ENCODE peak calls at places on chromosomes 13 and 19, in ten cellular contexts. One of them, this sample, is unnamed.

GRCh38 chr13:45626731-45627374 is 11.3 kb upstream of the ERICH6B start:
- DNase-seq in tibial artery: no peak
- DNase-seq in left ventricle myocardium inferior: no peak
- DNase-seq in fibroblast of lung: no peak
- DNase-seq in PC-3: peak
- DNase-seq in H1: no peak
- DNase-seq in breast epithelium: no peak
- DNase-seq in left lung: no peak
- DNase-seq in HL-60: no peak
- DNase-seq in A549: no peak
- DNase-seq in this sample: no peak

GRCh38 chr13:22285867-22286632 is 615.2 kb downstream of the FGF9 start:
- DNase-seq in tibial artery: no peak
- DNase-seq in left ventricle myocardium inferior: no peak
- DNase-seq in fibroblast of lung: no peak
- DNase-seq in PC-3: no peak
- DNase-seq in H1: no peak
- DNase-seq in breast epithelium: no peak
- DNase-seq in left lung: no peak
- DNase-seq in HL-60: no peak
- DNase-seq in A549: no peak
- DNase-seq in this sample: no peak

GRCh38 chr13:100506154-100506553 is 82.4 kb downstream of the GGACT start:
- DNase-seq in tibial artery: no peak
- DNase-seq in left ventricle myocardium inferior: no peak
- DNase-seq in fibroblast of lung: no peak
- DNase-seq in PC-3: no peak
- DNase-seq in H1: no peak
- DNase-seq in breast epithelium: no peak
- DNase-seq in left lung: no peak
- DNase-seq in HL-60: no peak
- DNase-seq in A549: no peak
- DNase-seq in this sample: no peak

GRCh38 chr19:14425696-14426138 is 6.6 kb upstream of the DDX39A start:
- DNase-seq in tibial artery: no peak
- DNase-seq in left ventricle myocardium inferior: no peak
- DNase-seq in fibroblast of lung: peak
- DNase-seq in PC-3: no peak
- DNase-seq in H1: no peak
- DNase-seq in breast epithelium: no peak
- DNase-seq in left lung: no peak
- DNase-seq in HL-60: no peak
- DNase-seq in A549: no peak
- DNase-seq in this sample: no peak

GRCh38 chr19:46789371-46789770 is 977 bp upstream of the SLC1A5 start:
- DNase-seq in tibial artery: no peak
- DNase-seq in left ventricle myocardium inferior: no peak
- DNase-seq in fibroblast of lung: no peak
- DNase-seq in PC-3: no peak
- DNase-seq in H1: no peak
- DNase-seq in breast epithelium: no peak
- DNase-seq in left lung: no peak
- DNase-seq in HL-60: no peak
- DNase-seq in A549: no peak
- DNase-seq in this sample: no peak

GRCh38 chr19:28289294-28290063 is 923.5 kb downstream of the UQCRFS1 start:
- DNase-seq in tibial artery: no peak
- DNase-seq in left ventricle myocardium inferior: no peak
- DNase-seq in fibroblast of lung: no peak
- DNase-seq in PC-3: no peak
- DNase-seq in H1: no peak
- DNase-seq in breast epithelium: no peak
- DNase-seq in left lung: no peak
- DNase-seq in HL-60: no peak
- DNase-seq in A549: no peak
- DNase-seq in this sample: no peak

GRCh38 chr13:62185631-62186256 is 770.1 kb upstream of the PCDH20 start:
- DNase-seq in tibial artery: no peak
- DNase-seq in left ventricle myocardium inferior: no peak
- DNase-seq in fibroblast of lung: no peak
- DNase-seq in PC-3: no peak
- DNase-seq in H1: peak
- DNase-seq in breast epithelium: no peak
- DNase-seq in left lung: no peak
- DNase-seq in HL-60: no peak
- DNase-seq in A549: no peak
- DNase-seq in this sample: no peak

GRCh38 chr13:106533101-106533939 is 2.1 kb downstream of the EFNB2 start:
- DNase-seq in tibial artery: peak
- DNase-seq in left ventricle myocardium inferior: peak
- DNase-seq in fibroblast of lung: peak
- DNase-seq in PC-3: peak
- DNase-seq in H1: no peak
- DNase-seq in breast epithelium: peak
- DNase-seq in left lung: peak
- DNase-seq in HL-60: no peak
- DNase-seq in A549: peak
- DNase-seq in this sample: peak

GRCh38 chr13:37109080-37109678 is 3.7 kb upstream of the CSNK1A1L start:
- DNase-seq in tibial artery: no peak
- DNase-seq in left ventricle myocardium inferior: no peak
- DNase-seq in fibroblast of lung: peak
- DNase-seq in PC-3: peak
- DNase-seq in H1: no peak
- DNase-seq in breast epithelium: no peak
- DNase-seq in left lung: no peak
- DNase-seq in HL-60: no peak
- DNase-seq in A549: no peak
- DNase-seq in this sample: no peak

GRCh38 chr13:111521030-111521429 is 200.6 kb downstream of the TEX29 start:
- DNase-seq in tibial artery: peak
- DNase-seq in left ventricle myocardium inferior: no peak
- DNase-seq in fibroblast of lung: no peak
- DNase-seq in PC-3: no peak
- DNase-seq in H1: no peak
- DNase-seq in breast epithelium: peak
- DNase-seq in left lung: peak
- DNase-seq in HL-60: no peak
- DNase-seq in A549: no peak
- DNase-seq in this sample: no peak

GRCh38 chr19:18596752-18597157 is 8.2 kb downstream of the REX1BD start:
- DNase-seq in tibial artery: peak
- DNase-seq in left ventricle myocardium inferior: peak
- DNase-seq in fibroblast of lung: peak
- DNase-seq in PC-3: peak
- DNase-seq in H1: no peak
- DNase-seq in breast epithelium: no peak
- DNase-seq in left lung: peak
- DNase-seq in HL-60: no peak
- DNase-seq in A549: no peak
- DNase-seq in this sample: no peak

GRCh38 chr13:95447766-95448165 is 104.8 kb upstream of the CLDN10 start:
- DNase-seq in tibial artery: no peak
- DNase-seq in left ventricle myocardium inferior: no peak
- DNase-seq in fibroblast of lung: no peak
- DNase-seq in PC-3: no peak
- DNase-seq in H1: no peak
- DNase-seq in breast epithelium: no peak
- DNase-seq in left lung: peak
- DNase-seq in HL-60: no peak
- DNase-seq in A549: no peak
- DNase-seq in this sample: no peak

GRCh38 chr19:7673995-7674667 is 2.8 kb upstream of the MCEMP1 start:
- DNase-seq in tibial artery: peak
- DNase-seq in left ventricle myocardium inferior: peak
- DNase-seq in fibroblast of lung: peak
- DNase-seq in PC-3: peak
- DNase-seq in H1: no peak
- DNase-seq in breast epithelium: no peak
- DNase-seq in left lung: peak
- DNase-seq in HL-60: peak
- DNase-seq in A549: peak
- DNase-seq in this sample: peak

GRCh38 chr13:61965756-61966155 is 550.1 kb upstream of the PCDH20 start:
- DNase-seq in tibial artery: no peak
- DNase-seq in left ventricle myocardium inferior: no peak
- DNase-seq in fibroblast of lung: no peak
- DNase-seq in PC-3: no peak
- DNase-seq in H1: no peak
- DNase-seq in breast epithelium: no peak
- DNase-seq in left lung: no peak
- DNase-seq in HL-60: no peak
- DNase-seq in A549: no peak
- DNase-seq in this sample: no peak

GRCh38 chr13:69291292-69291906 is 816.2 kb upstream of the ATXN8OS start:
- DNase-seq in tibial artery: no peak
- DNase-seq in left ventricle myocardium inferior: no peak
- DNase-seq in fibroblast of lung: no peak
- DNase-seq in PC-3: no peak
- DNase-seq in H1: no peak
- DNase-seq in breast epithelium: no peak
- DNase-seq in left lung: no peak
- DNase-seq in HL-60: no peak
- DNase-seq in A549: no peak
- DNase-seq in this sample: no peak

GRCh38 chr19:18205180-18205915 is 1.5 kb upstream of the RAB3A start:
- DNase-seq in tibial artery: peak
- DNase-seq in left ventricle myocardium inferior: peak
- DNase-seq in fibroblast of lung: peak
- DNase-seq in PC-3: peak
- DNase-seq in H1: no peak
- DNase-seq in breast epithelium: peak
- DNase-seq in left lung: peak
- DNase-seq in HL-60: no peak
- DNase-seq in A549: no peak
- DNase-seq in this sample: peak

GRCh38 chr13:36413161-36413560 is 19.1 kb upstream of the CCNA1 start:
- DNase-seq in tibial artery: no peak
- DNase-seq in left ventricle myocardium inferior: no peak
- DNase-seq in fibroblast of lung: no peak
- DNase-seq in PC-3: no peak
- DNase-seq in H1: no peak
- DNase-seq in breast epithelium: no peak
- DNase-seq in left lung: no peak
- DNase-seq in HL-60: no peak
- DNase-seq in A549: no peak
- DNase-seq in this sample: no peak

GRCh38 chr13:92842145-92842544 is 384.5 kb upstream of the GPC6 start:
- DNase-seq in tibial artery: no peak
- DNase-seq in left ventricle myocardium inferior: no peak
- DNase-seq in fibroblast of lung: peak
- DNase-seq in PC-3: peak
- DNase-seq in H1: no peak
- DNase-seq in breast epithelium: no peak
- DNase-seq in left lung: no peak
- DNase-seq in HL-60: no peak
- DNase-seq in A549: no peak
- DNase-seq in this sample: no peak

GRCh38 chr19:8988204-8988603 is 22.0 kb downstream of the MUC16 start:
- DNase-seq in tibial artery: no peak
- DNase-seq in left ventricle myocardium inferior: no peak
- DNase-seq in fibroblast of lung: no peak
- DNase-seq in PC-3: peak
- DNase-seq in H1: no peak
- DNase-seq in breast epithelium: no peak
- DNase-seq in left lung: no peak
- DNase-seq in HL-60: no peak
- DNase-seq in A549: peak
- DNase-seq in this sample: no peak

GRCh38 chr13:98878421-98879126 is 99.3 kb downstream of the DOCK9 start:
- DNase-seq in tibial artery: no peak
- DNase-seq in left ventricle myocardium inferior: no peak
- DNase-seq in fibroblast of lung: no peak
- DNase-seq in PC-3: no peak
- DNase-seq in H1: no peak
- DNase-seq in breast epithelium: no peak
- DNase-seq in left lung: no peak
- DNase-seq in HL-60: no peak
- DNase-seq in A549: no peak
- DNase-seq in this sample: no peak
- H3K27ac ChIP-seq in tibial artery: peak
- H3K27ac ChIP-seq in left ventricle myocardium inferior: peak
- H3K27ac ChIP-seq in fibroblast of lung: no peak
- H3K27ac ChIP-seq in PC-3: no peak
- H3K27ac ChIP-seq in H1: no peak
- H3K27ac ChIP-seq in breast epithelium: no peak
- H3K27ac ChIP-seq in left lung: no peak
- H3K27ac ChIP-seq in HL-60: no peak
- H3K27ac ChIP-seq in A549: no peak
- H3K27ac ChIP-seq in this sample: peak

GRCh38 chr13:79003989-79004550 is 345.1 kb upstream of the OBI1 start:
- DNase-seq in tibial artery: no peak
- DNase-seq in left ventricle myocardium inferior: no peak
- DNase-seq in fibroblast of lung: no peak
- DNase-seq in PC-3: no peak
- DNase-seq in H1: no peak
- DNase-seq in breast epithelium: no peak
- DNase-seq in left lung: no peak
- DNase-seq in HL-60: no peak
- DNase-seq in A549: no peak
- DNase-seq in this sample: no peak
- TF ChIP-seq CTCF in tibial artery: no peak
- TF ChIP-seq CTCF in left ventricle myocardium inferior: no peak
- TF ChIP-seq CTCF in fibroblast of lung: no peak
- TF ChIP-seq CTCF in PC-3: no peak
- TF ChIP-seq CTCF in H1: no peak
- TF ChIP-seq CTCF in breast epithelium: no peak
- TF ChIP-seq CTCF in left lung: no peak
- TF ChIP-seq CTCF in HL-60: no peak
- TF ChIP-seq CTCF in A549: no peak
- TF ChIP-seq CTCF in this sample: no peak

GRCh38 chr19:16296713-16297112 is 27.9 kb upstream of the KLF2 start:
- DNase-seq in tibial artery: no peak
- DNase-seq in left ventricle myocardium inferior: no peak
- DNase-seq in fibroblast of lung: no peak
- DNase-seq in PC-3: peak
- DNase-seq in H1: no peak
- DNase-seq in breast epithelium: no peak
- DNase-seq in left lung: no peak
- DNase-seq in HL-60: no peak
- DNase-seq in A549: no peak
- DNase-seq in this sample: peak
- H3K27ac ChIP-seq in tibial artery: no peak
- H3K27ac ChIP-seq in left ventricle myocardium inferior: no peak
- H3K27ac ChIP-seq in fibroblast of lung: no peak
- H3K27ac ChIP-seq in PC-3: peak
- H3K27ac ChIP-seq in H1: no peak
- H3K27ac ChIP-seq in breast epithelium: no peak
- H3K27ac ChIP-seq in left lung: no peak
- H3K27ac ChIP-seq in HL-60: no peak
- H3K27ac ChIP-seq in A549: peak
- H3K27ac ChIP-seq in this sample: no peak

DNA sequence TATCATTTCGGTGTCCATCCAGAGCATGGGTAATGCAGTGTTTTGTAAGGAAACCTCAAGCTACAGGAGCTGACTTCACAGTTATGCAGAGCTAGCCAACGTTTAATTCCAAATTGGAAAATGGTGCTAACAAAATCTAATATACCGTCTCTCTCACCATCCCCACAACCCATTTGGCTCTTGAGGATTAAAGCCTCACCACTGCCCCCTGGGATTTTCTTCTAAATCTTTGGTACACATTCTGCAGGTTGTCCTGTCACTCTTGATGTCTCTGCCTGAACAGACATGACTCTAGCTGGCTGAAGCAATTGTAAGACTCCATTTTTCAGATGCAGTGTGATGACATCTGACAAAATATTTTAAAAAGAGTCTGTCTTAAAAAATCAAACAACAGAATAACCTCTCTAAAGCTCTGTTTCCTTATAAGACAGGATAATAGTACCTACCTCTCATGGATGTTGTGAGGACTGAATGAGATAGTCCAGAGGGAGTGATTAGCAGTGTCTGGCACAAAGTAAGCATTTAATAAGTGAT is 451.8 kb downstream of the SUCLA2 start:
- DNase-seq in tibial artery: no peak
- DNase-seq in left ventricle myocardium inferior: no peak
- DNase-seq in fibroblast of lung: no peak
- DNase-seq in PC-3: no peak
- DNase-seq in H1: no peak
- DNase-seq in breast epithelium: no peak
- DNase-seq in left lung: no peak
- DNase-seq in HL-60: no peak
- DNase-seq in A549: no peak
- DNase-seq in this sample: no peak
- TF ChIP-seq CTCF in tibial artery: no peak
- TF ChIP-seq CTCF in left ventricle myocardium inferior: no peak
- TF ChIP-seq CTCF in fibroblast of lung: peak
- TF ChIP-seq CTCF in PC-3: peak
- TF ChIP-seq CTCF in H1: no peak
- TF ChIP-seq CTCF in breast epithelium: no peak
- TF ChIP-seq CTCF in left lung: no peak
- TF ChIP-seq CTCF in HL-60: no peak
- TF ChIP-seq CTCF in A549: no peak
- TF ChIP-seq CTCF in this sample: no peak

This sample was measured in gastrocnemius medialis.